ENCODE peak calls at places on chromosomes 4 and X, in five cellular contexts. M is Peyer's patch, C is fibroblast of the aortic adventitia, J is IMR-90, Q is psoas muscle. K is an unnamed sample.

GRCh38 chr4:82125863-82126297 is 247.9 kb downstream of the HNRNPD start:
- DNase-seq in M (no peak), C (no peak), J (no peak), Q (no peak), K (no peak)

GRCh38 chrX:105117621-105118020 is 102.9 kb downstream of the TEX13A start:
- DNase-seq in M (no peak), C (no peak), J (no peak), Q (no peak), K (no peak)

GRCh38 chrX:69153060-69153730 is 12.1 kb downstream of the PJA1 start:
- DNase-seq in M (no peak), C (peak; percentile 37), J (peak; percentile 34), Q (no peak), K (no peak)

GRCh38 chr4:108342325-108342986 is 173.7 kb upstream of the LEF1 start:
- DNase-seq in M (no peak), C (no peak), J (no peak), Q (no peak), K (no peak)

GRCh38 chrX:140664939-140665338 is 44.6 kb upstream of the LINC00632 start:
- DNase-seq in M (no peak), C (peak; percentile 40), J (peak; percentile 18), Q (no peak), K (no peak)

GRCh38 chr4:172662113-172662512 is 506.5 kb upstream of the GALNT7 start:
- DNase-seq in M (no peak), C (no peak), J (no peak), Q (no peak), K (no peak)

GRCh38 chr4:112946127-112946526 is 103.3 kb upstream of the ANK2 start:
- DNase-seq in M (no peak), C (no peak), J (no peak), Q (no peak), K (no peak)

GRCh38 chr4:75733369-75733768 is 9.0 kb downstream of the USO1 start:
- DNase-seq in M (no peak), C (no peak), J (peak; percentile 64), Q (no peak), K (no peak)

GRCh38 chr4:21888195-21888976 is 60.2 kb downstream of the KCNIP4 start:
- DNase-seq in M (no peak), C (peak; percentile 86), J (peak; percentile 93), Q (no peak), K (no peak)

GRCh38 chr4:37197899-37198298 is 46.6 kb upstream of the NWD2 start:
- DNase-seq in M (no peak), C (no peak), J (no peak), Q (no peak), K (no peak)

GRCh38 chr4:48247142-48247877 is 22.3 kb downstream of the TEC start:
- DNase-seq in M (no peak), C (peak; percentile 87), J (peak; percentile 46), Q (no peak), K (no peak)

GRCh38 chr4:154406022-154406835 is 85.4 kb downstream of the DCHS2 start:
- DNase-seq in M (no peak), C (no peak), J (no peak), Q (no peak), K (no peak)

GRCh38 chr4:126938023-126938422 is 694.7 kb upstream of the INTU start:
- DNase-seq in M (no peak), C (peak; percentile 17), J (peak; percentile 33), Q (no peak), K (no peak)

GRCh38 chr4:24322517-24322916 is 261.8 kb downstream of the DHX15 start:
- DNase-seq in M (no peak), C (peak; percentile 10), J (peak; percentile 22), Q (no peak), K (no peak)

GRCh38 chrX:153806999-153807575 is 12.6 kb downstream of the SSR4 start:
- DNase-seq in M (no peak), C (no peak), J (no peak), Q (no peak), K (no peak)

GRCh38 chrX:45068555-45068954 is 132.1 kb downstream of the DIPK2B start:
- DNase-seq in M (no peak), C (no peak), J (no peak), Q (no peak), K (no peak)

GRCh38 chr4:118281611-118282442 is 71.0 kb downstream of the PRSS12 start:
- DNase-seq in M (peak; percentile 53), C (peak; percentile 49), J (peak; percentile 63), Q (peak; percentile 52), K (no peak)

GRCh38 chr4:174316546-174316945 is 32.8 kb downstream of the CEP44 start:
- DNase-seq in M (no peak), C (no peak), J (peak; percentile 4), Q (no peak), K (no peak)

GRCh38 chr4:185716008-185716976 is 95.7 kb downstream of the SORBS2 start:
- DNase-seq in M (no peak), C (no peak), J (no peak), Q (no peak), K (peak; percentile 57)

GRCh38 chr4:26238782-26239647 is 81.8 kb upstream of the RBPJ start:
- DNase-seq in M (no peak), C (peak; percentile 42), J (peak; percentile 75), Q (no peak), K (no peak)

GRCh38 chrX:63963382-63963781 is 178.4 kb upstream of the ARHGEF9 start:
- DNase-seq in M (no peak), C (no peak), J (no peak), Q (no peak), K (no peak)

GRCh38 chr4:161463436-161463835 is 700.4 kb downstream of the FSTL5 start:
- DNase-seq in M (no peak), C (no peak), J (no peak), Q (no peak), K (no peak)

GRCh38 chr4:6446538-6447451 is 25.6 kb downstream of the PPP2R2C start:
- DNase-seq in M (peak; percentile 37), C (no peak), J (no peak), Q (no peak), K (no peak)

GRCh38 chr4:72568959-72569718 is at the start of gene ADAMTS3:
- DNase-seq in M (peak; percentile 52), C (peak; percentile 40), J (peak; percentile 33), Q (peak; percentile 70), K (peak; percentile 54)

GRCh38 chr4:166594326-166594946 is 639.9 kb downstream of the SPOCK3 start:
- DNase-seq in M (no peak), C (peak; percentile 76), J (no peak), Q (no peak), K (no peak)

DNA sequence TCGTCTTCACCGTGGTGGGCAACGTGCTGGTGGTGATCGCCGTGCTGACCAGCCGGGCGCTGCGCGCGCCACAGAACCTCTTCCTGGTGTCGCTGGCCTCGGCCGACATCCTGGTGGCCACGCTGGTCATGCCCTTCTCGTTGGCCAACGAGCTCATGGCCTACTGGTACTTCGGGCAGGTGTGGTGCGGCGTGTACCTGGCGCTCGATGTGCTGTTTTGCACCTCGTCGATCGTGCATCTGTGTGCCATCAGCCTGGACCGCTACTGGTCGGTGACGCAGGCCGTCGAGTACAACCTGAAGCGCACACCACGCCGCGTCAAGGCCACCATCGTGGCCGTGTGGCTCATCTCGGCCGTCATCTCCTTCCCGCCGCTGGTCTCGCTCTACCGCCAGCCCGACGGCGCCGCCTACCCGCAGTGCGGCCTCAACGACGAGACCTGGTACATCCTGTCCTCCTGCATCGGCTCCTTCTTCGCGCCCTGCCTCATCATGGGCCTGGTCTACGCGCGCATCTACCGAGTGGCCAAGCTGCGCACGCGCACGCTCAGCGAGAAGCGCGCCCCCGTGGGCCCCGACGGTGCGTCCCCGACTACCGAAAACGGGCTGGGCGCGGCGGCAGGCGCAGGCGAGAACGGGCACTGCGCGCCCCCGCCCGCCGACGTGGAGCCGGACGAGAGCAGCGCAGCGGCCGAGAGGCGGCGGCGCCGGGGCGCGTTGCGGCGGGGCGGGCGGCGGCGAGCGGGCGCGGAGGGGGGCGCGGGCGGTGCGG is 791 bp downstream of the ADRA2C start:
- DNase-seq in M (no peak), C (no peak), J (no peak), Q (no peak), K (no peak)
- H3K4me3 ChIP-seq in M (peak overlapping the region; percentile 38), C (no peak overlapping the region), J (no peak overlapping the region), Q (peak overlapping the region; percentile 52), K (no peak overlapping the region)

DNA sequence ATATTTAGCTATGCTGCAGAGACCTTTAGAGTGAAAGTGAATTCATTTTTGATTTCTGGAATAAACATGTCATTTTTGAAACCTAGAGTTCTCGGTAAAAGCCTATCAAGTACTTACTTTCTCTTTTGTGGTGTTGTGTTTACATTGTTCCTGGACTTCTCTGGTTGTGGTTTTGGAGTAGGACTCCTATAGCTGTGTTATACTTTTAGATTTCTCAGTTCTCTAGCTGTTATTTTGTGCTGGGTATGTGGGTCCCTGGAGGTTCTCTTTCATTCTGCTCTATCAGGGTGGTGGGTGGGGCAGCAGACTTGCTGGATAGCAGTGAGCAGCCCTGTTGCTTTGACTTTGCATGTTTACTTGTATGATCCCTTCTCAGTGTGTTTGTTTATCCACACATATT is 25.6 kb upstream of the MSMO1 start:
- DNase-seq in M (no peak), C (peak; percentile 35), J (peak; percentile 54), Q (no peak), K (no peak)
- H3K4me3 ChIP-seq in M (no peak overlapping the region), C (peak overlapping the region; percentile 50), J (peak overlapping the region; percentile 31), Q (peak overlapping the region; percentile 15), K (no peak overlapping the region)

GRCh38 chr4:85477538-85477937 is 2.6 kb downstream of the ARHGAP24 start:
- DNase-seq in M (no peak), C (no peak), J (no peak), Q (no peak), K (no peak)
- H3K4me3 ChIP-seq in M (no peak overlapping the region), C (no peak overlapping the region), J (no peak overlapping the region), Q (peak overlapping the region; percentile 69), K (peak overlapping the region; percentile 13)

DNA sequence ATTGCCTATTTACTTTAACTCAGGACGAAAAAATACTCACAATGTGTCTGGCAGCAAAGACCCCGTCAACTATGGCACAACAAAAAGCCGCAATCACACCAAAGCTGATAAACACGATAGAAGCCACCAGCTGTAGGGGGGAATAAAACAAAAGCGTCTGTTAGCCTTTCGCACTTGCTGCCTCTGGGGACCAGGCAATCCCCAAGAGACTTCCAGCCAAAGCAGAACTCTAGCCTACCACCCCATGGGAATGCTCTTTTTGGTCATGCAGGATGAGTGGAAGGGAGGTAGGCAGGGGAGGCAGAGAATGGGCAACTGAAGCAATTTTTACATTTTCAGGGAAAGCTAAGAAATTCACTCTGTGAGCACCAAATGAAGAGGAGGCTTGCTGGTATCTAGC is 20.1 kb downstream of the TMEM255A start:
- DNase-seq in M (no peak), C (no peak), J (no peak), Q (no peak), K (no peak)
- H3K4me3 ChIP-seq in M (no peak overlapping the region), C (no peak overlapping the region), J (no peak overlapping the region), Q (no peak overlapping the region), K (no peak overlapping the region)

DNA sequence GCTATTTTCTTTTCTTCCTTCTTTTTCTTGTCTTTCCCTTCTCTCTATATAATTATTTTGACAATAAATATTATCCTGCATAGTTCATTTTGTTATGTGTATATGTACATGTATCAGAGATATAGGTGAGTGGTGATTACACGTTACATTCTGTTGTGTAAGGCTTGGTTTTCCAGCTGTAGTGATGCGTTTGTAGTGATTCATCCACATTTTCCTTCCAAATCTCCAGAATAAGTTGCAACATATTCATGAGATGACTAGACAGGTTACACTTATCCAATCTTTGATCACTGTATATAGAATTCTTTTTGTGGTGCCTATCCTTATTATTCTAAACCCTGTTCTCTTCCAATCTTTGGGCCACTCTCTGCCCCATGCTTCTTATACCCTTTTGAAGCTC is 540.2 kb downstream of the GBA3 start:
- DNase-seq in M (no peak), C (peak; percentile 0), J (no peak), Q (no peak), K (no peak)
- H3K4me3 ChIP-seq in M (no peak overlapping the region), C (no peak overlapping the region), J (no peak overlapping the region), Q (no peak overlapping the region), K (no peak overlapping the region)